ENCODE peak calls at places on chromosomes 7 and 10, in four cellular contexts. X is GM10248, M is neural crest cell, C is lung. Y is an unnamed sample.

GRCh38 chr10:87918254-87918859 is 54.9 kb downstream of the PTEN start:
- DNase-seq in X (no peak), M (no peak), C (no peak), Y (no peak)

GRCh38 chr10:74029943-74030342 is 32.0 kb downstream of the VCL start:
- DNase-seq in X (no peak), M (no peak), C (no peak), Y (no peak)

GRCh38 chr10:94725871-94726270 is 36.6 kb upstream of the CYP2C19 start:
- DNase-seq in X (no peak), M (no peak), C (no peak), Y (no peak)

GRCh38 chr7:116330961-116331360 is 120.6 kb downstream of the TES start:
- DNase-seq in X (no peak), M (no peak), C (no peak), Y (no peak)

GRCh38 chr10:13102002-13102794 is 2.2 kb downstream of the OPTN start:
- DNase-seq in X (peak; percentile 39), M (no peak), C (no peak), Y (no peak)

GRCh38 chr7:7099584-7100014 is 82.7 kb upstream of the C1GALT1 start:
- DNase-seq in X (no peak), M (peak; percentile 18), C (peak; percentile 84), Y (peak; percentile 79)

GRCh38 chr7:79453558-79454324 is at the start of gene MAGI2:
- DNase-seq in X (peak; percentile 8), M (peak; percentile 73), C (peak; percentile 77), Y (peak; percentile 70)

GRCh38 chr10:119441921-119442757 is 100.4 kb downstream of the RGS10 start:
- DNase-seq in X (no peak), M (no peak), C (no peak), Y (no peak)

GRCh38 chr7:74009719-74010118 is 18.3 kb upstream of the ELN start:
- DNase-seq in X (no peak), M (no peak), C (no peak), Y (no peak)

GRCh38 chr7:117715784-117716445 is 157.3 kb downstream of the CTTNBP2 start:
- DNase-seq in X (peak; percentile 38), M (peak; percentile 35), C (peak; percentile 41), Y (no peak)

GRCh38 chr10:32437334-32437733 is 8.6 kb upstream of the CCDC7 start:
- DNase-seq in X (no peak), M (no peak), C (no peak), Y (no peak)

GRCh38 chr10:20248309-20248708 is 432.1 kb downstream of the PLXDC2 start:
- DNase-seq in X (no peak), M (no peak), C (no peak), Y (no peak)

GRCh38 chr10:408223-408622 is 273.0 kb downstream of the ZMYND11 start:
- DNase-seq in X (no peak), M (no peak), C (no peak), Y (no peak)

GRCh38 chr10:60827791-60828488 is 49.7 kb downstream of the CDK1 start:
- DNase-seq in X (no peak), M (no peak), C (no peak), Y (no peak)

GRCh38 chr7:3381073-3381685 is 80.1 kb downstream of the SDK1 start:
- DNase-seq in X (no peak), M (no peak), C (no peak), Y (no peak)

GRCh38 chr7:412731-413356 is 106.8 kb downstream of the PDGFA start:
- DNase-seq in X (no peak), M (no peak), C (no peak), Y (no peak)

GRCh38 chr10:114346176-114347031 is 57.9 kb downstream of the AFAP1L2 start:
- DNase-seq in X (no peak), M (peak; percentile 51), C (no peak), Y (no peak)

GRCh38 chr7:50713357-50713965 is 69.2 kb downstream of the GRB10 start:
- DNase-seq in X (no peak), M (no peak), C (no peak), Y (no peak)

GRCh38 chr10:70565556-70566514 is 36.7 kb downstream of the PRF1 start:
- DNase-seq in X (no peak), M (no peak), C (no peak), Y (no peak)

GRCh38 chr10:70564113-70564725 is 38.3 kb downstream of the PRF1 start:
- DNase-seq in X (no peak), M (no peak), C (no peak), Y (no peak)

GRCh38 chr10:70563230-70563629 is 39.3 kb downstream of the PRF1 start:
- DNase-seq in X (no peak), M (no peak), C (no peak), Y (no peak)

GRCh38 chr10:70566515-70567290 is 35.8 kb downstream of the PRF1 start:
- DNase-seq in X (no peak), M (no peak), C (no peak), Y (no peak)

DNA sequence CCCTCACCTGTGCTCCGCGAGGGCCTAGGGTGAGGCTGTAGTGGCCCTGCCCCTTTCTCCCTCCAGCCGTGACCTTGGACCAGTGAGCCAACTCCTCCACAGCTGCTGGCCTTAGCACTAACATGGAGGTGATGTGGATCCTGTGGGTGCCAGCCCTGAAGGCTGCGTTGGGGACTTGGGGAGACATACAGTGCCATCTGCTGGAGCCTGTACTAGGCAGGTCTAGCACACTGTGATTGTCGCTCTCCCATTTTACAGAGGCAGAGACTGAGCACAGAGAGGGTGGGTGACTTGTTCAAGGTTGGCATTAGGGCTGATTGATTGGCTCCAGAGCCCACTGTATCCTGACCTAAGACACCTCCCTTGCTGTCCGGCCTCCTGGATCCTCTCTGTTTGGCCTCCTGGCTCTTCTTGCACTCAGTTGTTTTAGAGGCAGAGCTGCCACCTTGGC is 37.6 kb downstream of the PRF1 start:
- DNase-seq in X (no peak), M (no peak), C (no peak), Y (no peak)
- TF ChIP-seq CTCF in X (peak; percentile 28), M (no peak), C (no peak), Y (no peak)

DNA sequence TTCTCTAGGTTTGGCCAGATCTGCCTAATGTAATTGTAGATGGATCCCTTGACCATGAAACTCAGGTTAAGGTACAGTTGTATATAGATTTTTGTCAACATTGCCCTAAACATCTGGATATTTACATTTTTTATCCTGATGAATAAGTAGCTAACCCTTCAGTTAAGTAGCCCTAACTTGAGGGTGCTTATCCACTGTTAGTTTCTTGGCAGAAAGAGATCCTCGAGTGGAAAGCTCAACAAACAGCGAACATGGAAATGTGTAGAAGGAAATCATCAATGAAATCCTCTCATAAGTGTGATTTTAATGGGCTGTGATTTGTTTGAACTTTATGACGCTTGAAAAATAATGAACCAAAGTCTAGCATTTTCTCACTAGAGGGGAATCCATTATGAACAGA is 72.8 kb downstream of the PRSS58 start:
- DNase-seq in X (no peak), M (no peak), C (no peak), Y (no peak)
- TF ChIP-seq CTCF in X (no peak), M (no peak), C (no peak), Y (no peak)

GRCh38 chr7:121083790-121084251 is 95.3 kb downstream of the CPED1 start:
- DNase-seq in X (no peak), M (no peak), C (no peak), Y (no peak)
- TF ChIP-seq CTCF in X (no peak), M (no peak), C (no peak), Y (no peak)

GRCh38 chr10:100669616-100670015 is 75.8 kb upstream of the PAX2 start:
- DNase-seq in X (no peak), M (no peak), C (no peak), Y (no peak)
- TF ChIP-seq CTCF in X (no peak), M (no peak), C (no peak), Y (no peak)

GRCh38 chr10:29924436-29924835 is 134.9 kb downstream of the JCAD start:
- DNase-seq in X (no peak), M (no peak), C (no peak), Y (no peak)

GRCh38 chr10:29929006-29929405 is 130.4 kb downstream of the JCAD start:
- DNase-seq in X (no peak), M (no peak), C (no peak), Y (no peak)

GRCh38 chr10:29923416-29923970 is 135.9 kb downstream of the JCAD start:
- DNase-seq in X (no peak), M (no peak), C (no peak), Y (no peak)

GRCh38 chr10:29925771-29926345 is 133.5 kb downstream of the JCAD start:
- DNase-seq in X (no peak), M (no peak), C (no peak), Y (peak; percentile 24)

GRCh38 chr10:29926649-29927048 is 132.7 kb downstream of the JCAD start:
- DNase-seq in X (no peak), M (peak; percentile 22), C (no peak), Y (peak; percentile 49)
- TF ChIP-seq CTCF in X (no peak), M (peak; percentile 56), C (no peak), Y (peak; percentile 47)

DNA sequence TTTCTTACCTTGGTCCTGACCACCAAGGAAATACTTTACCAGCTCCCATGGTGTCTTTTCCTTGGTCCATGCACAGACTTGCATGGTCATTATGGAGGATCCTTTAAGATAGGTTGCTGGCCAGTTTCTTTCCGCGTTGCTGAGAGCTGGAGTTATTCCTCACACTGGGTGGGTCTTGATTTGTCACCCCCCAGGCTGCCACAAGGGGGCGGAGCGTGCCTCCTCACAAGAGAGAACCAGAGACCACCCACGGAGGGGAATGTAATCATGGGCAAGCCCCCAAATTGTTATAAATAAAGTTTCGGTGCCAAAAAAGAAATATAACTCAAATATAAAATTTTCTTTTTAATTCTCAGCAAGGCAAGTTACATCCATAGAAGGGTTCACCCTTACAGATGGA is 10.5 kb upstream of the TRIM24 start:
- DNase-seq in X (no peak), M (peak; percentile 45), C (no peak), Y (peak; percentile 26)
- TF ChIP-seq CTCF in X (peak; percentile 42), M (peak; percentile 52), C (no peak), Y (peak; percentile 17)

Y was measured in glutamatergic neuron.